ENCODE peak calls at places on chromosomes 13 and 19, in ten cellular contexts. P is left ventricle myocardium inferior, Z is mucosa of descending colon, W is Caco-2, K is IMR-90, D is cardiac muscle cell, Q is WERI-Rb-1, M is uterus, U is upper lobe of right lung, L is OCI-LY7. E is an unnamed sample. For H3K9me3, the result is how much of the 10 kb centered on the place peaks cover.

GRCh38 chr19:16139752-16140151 is 3.7 kb upstream of the HSH2D start:
- DNase-seq in M (no peak), L (no peak), K (no peak), D (no peak), U (no peak), Z (no peak), P (no peak), W (no peak), Q (no peak), E (no peak)

GRCh38 chr19:34994643-34995471 is 5.3 kb upstream of the GRAMD1A start:
- DNase-seq in M (no peak), K (no peak), Q (no peak), D (no peak), U (peak), L (no peak), W (peak), Z (peak), P (no peak), E (no peak)

GRCh38 chr19:11166281-11167142 is 10.9 kb upstream of the SPC24 start:
- DNase-seq in K (no peak), Z (peak), D (peak), M (peak), W (no peak), U (no peak), Q (no peak), P (peak), L (no peak), E (no peak)

GRCh38 chr13:44292545-44292944 is 81.1 kb upstream of the SERP2 start:
- DNase-seq in L (no peak), D (no peak), Q (no peak), U (no peak), M (no peak), Z (no peak), K (no peak), W (no peak), P (no peak), E (no peak)

GRCh38 chr13:46492946-46493345 is 60.0 kb upstream of the LRCH1 start:
- DNase-seq in L (peak), Q (no peak), P (no peak), U (no peak), M (no peak), W (peak), Z (no peak), D (peak), K (peak), E (no peak)

GRCh38 chr19:31408460-31409124 is 59.4 kb upstream of the TSHZ3 start:
- DNase-seq in D (peak), Q (no peak), L (no peak), P (no peak), U (no peak), K (peak), M (peak), Z (no peak), W (no peak), E (peak)

GRCh38 chr13:72820156-72820897 is 38.4 kb downstream of the PIBF1 start:
- DNase-seq in Q (no peak), M (no peak), W (no peak), D (peak), Z (no peak), L (no peak), U (no peak), P (no peak), K (peak), E (peak)

GRCh38 chr19:55675661-55676354 is 782 bp downstream of the EPN1 start:
- DNase-seq in U (no peak), Z (no peak), P (no peak), L (peak), Q (no peak), M (no peak), D (no peak), W (no peak), K (no peak), E (no peak)

GRCh38 chr13:96391606-96392005 is 301.7 kb downstream of the HS6ST3 start:
- DNase-seq in D (no peak), Q (no peak), W (no peak), U (no peak), K (no peak), L (no peak), P (no peak), Z (no peak), M (no peak), E (no peak)

GRCh38 chr19:55528030-55528801 is 8.7 kb downstream of the SBK2 start:
- DNase-seq in M (no peak), P (no peak), L (no peak), Q (peak), D (peak), U (no peak), K (peak), Z (no peak), W (no peak), E (no peak)

GRCh38 chr19:42693760-42694350 is 46.4 kb downstream of the PSG3 start:
- DNase-seq in D (peak), Z (no peak), Q (peak), W (peak), U (no peak), P (no peak), L (peak), M (no peak), K (peak), E (peak)

GRCh38 chr19:40331052-40331451 is 17.1 kb downstream of the C19orf47 start:
- DNase-seq in D (no peak), P (no peak), L (no peak), U (peak), Z (no peak), M (no peak), K (no peak), Q (no peak), W (no peak), E (no peak)

GRCh38 chr13:47976325-47976724 is 24.7 kb downstream of the SUCLA2 start:
- DNase-seq in U (no peak), D (peak), W (no peak), Q (no peak), P (no peak), Z (no peak), K (no peak), M (no peak), L (no peak), E (no peak)

GRCh38 chr19:12788025-12788681 is 3.1 kb upstream of the JUNB start:
- DNase-seq in M (no peak), P (no peak), Z (no peak), K (no peak), D (peak), L (no peak), U (no peak), W (no peak), Q (no peak), E (no peak)

GRCh38 chr13:109157275-109157674 is 527.9 kb downstream of the MYO16 start:
- DNase-seq in M (no peak), U (no peak), D (no peak), Q (no peak), K (no peak), W (no peak), Z (no peak), P (no peak), L (no peak), E (no peak)

GRCh38 chr19:30567535-30568232 is 195.5 kb downstream of the ZNF536 start:
- DNase-seq in D (no peak), K (no peak), M (no peak), Q (peak), W (no peak), P (no peak), Z (no peak), L (no peak), U (no peak), E (no peak)

GRCh38 chr19:28874742-28875141 is 338.2 kb downstream of the UQCRFS1 start:
- DNase-seq in Q (no peak), K (no peak), M (no peak), Z (no peak), U (no peak), L (no peak), P (no peak), D (no peak), W (no peak), E (no peak)

GRCh38 chr13:111640476-111640875 is 320.0 kb downstream of the TEX29 start:
- DNase-seq in D (no peak), L (no peak), P (no peak), M (no peak), W (no peak), U (no peak), Z (no peak), K (no peak), Q (no peak), E (no peak)

GRCh38 chr13:97499181-97499580 is 65.2 kb downstream of the RAP2A start:
- DNase-seq in K (peak), Z (no peak), D (no peak), P (no peak), Q (no peak), W (no peak), L (no peak), M (no peak), U (no peak), E (no peak)

GRCh38 chr19:50427997-50428425 is 4.7 kb upstream of the MYBPC2 start:
- DNase-seq in D (peak), U (peak), L (peak), K (peak), Z (peak), M (peak), W (no peak), Q (no peak), P (peak), E (peak)

GRCh38 chr13:91623151-91623550 is 224.7 kb downstream of the GPC5 start:
- DNase-seq in W (no peak), Z (no peak), D (no peak), P (no peak), Q (no peak), L (no peak), U (no peak), M (no peak), K (no peak), E (no peak)

GRCh38 chr13:36072536-36072935 is 58.6 kb downstream of the DCLK1 start:
- DNase-seq in Z (no peak), Q (no peak), P (no peak), D (no peak), K (no peak), M (no peak), W (no peak), U (no peak), L (no peak), E (no peak)

GRCh38 chr19:5585461-5586299 is 17.9 kb upstream of the TINCR start:
- DNase-seq in D (no peak), K (no peak), P (no peak), M (peak), Z (no peak), Q (peak), U (no peak), L (no peak), W (no peak), E (no peak)

GRCh38 chr13:85772379-85772778 is 26.8 kb downstream of the SLITRK6 start:
- DNase-seq in W (no peak), Z (no peak), Q (no peak), L (peak), P (no peak), U (no peak), D (peak), M (no peak), K (peak), E (no peak)

GRCh38 chr13:29175245-29175873 is 355.2 kb downstream of the MTUS2 start:
- DNase-seq in L (no peak), D (no peak), U (no peak), K (no peak), Q (no peak), W (no peak), Z (no peak), M (no peak), P (no peak), E (no peak)

GRCh38 chr13:79628463-79628862 is 147.5 kb downstream of the NDFIP2 start:
- DNase-seq in Z (no peak), M (no peak), D (no peak), Q (no peak), U (no peak), W (no peak), K (no peak), P (no peak), L (no peak), E (no peak)

GRCh38 chr13:23161176-23161825 is 19.5 kb upstream of the SGCG start:
- DNase-seq in Z (no peak), U (no peak), Q (no peak), D (peak), L (no peak), W (no peak), P (no peak), M (no peak), K (no peak), E (no peak)

GRCh38 chr13:23159587-23160240 is 21.1 kb upstream of the SGCG start:
- DNase-seq in L (no peak), Q (no peak), P (no peak), Z (no peak), U (peak), D (peak), M (no peak), W (no peak), K (no peak), E (no peak)

GRCh38 chr13:23159205-23159586 is 21.6 kb upstream of the SGCG start:
- DNase-seq in K (peak), D (peak), L (no peak), P (peak), W (no peak), U (no peak), M (no peak), Z (no peak), Q (peak), E (no peak)

GRCh38 chr13:23160241-23161175 is 20.3 kb upstream of the SGCG start:
- DNase-seq in D (peak), P (no peak), M (no peak), W (no peak), Z (no peak), Q (no peak), L (no peak), K (no peak), U (no peak), E (no peak)
- H3K4me3 ChIP-seq in D (peak), P (peak), M (no peak), W (no peak), Z (no peak), Q (no peak), L (no peak), K (no peak), U (peak), E (no peak)

GRCh38 chr19:36140289-36141038 is 598 bp downstream of the CAPNS1 start:
- DNase-seq in L (peak), Z (peak), Q (peak), M (peak), K (peak), W (peak), P (peak), D (peak), U (no peak), E (no peak)

GRCh38 chr19:36139120-36139472 is 770 bp upstream of the CAPNS1 start:
- DNase-seq in Q (no peak), Z (no peak), U (no peak), P (no peak), L (no peak), D (no peak), M (no peak), K (no peak), W (no peak), E (no peak)

GRCh38 chr19:36142046-36142445 is 2.2 kb downstream of the CAPNS1 start:
- DNase-seq in U (no peak), Q (no peak), D (no peak), L (no peak), W (no peak), K (no peak), M (no peak), P (peak), Z (no peak), E (no peak)

GRCh38 chr19:36141039-36141914 is 1.4 kb downstream of the CAPNS1 start:
- DNase-seq in Z (peak), L (peak), D (peak), K (peak), P (peak), M (peak), U (peak), Q (peak), W (peak), E (peak)

GRCh38 chr19:36139473-36140288 is at the start of gene CAPNS1:
- DNase-seq in U (peak), D (peak), K (peak), M (peak), Q (peak), P (peak), Z (peak), W (peak), L (peak), E (peak)
- TF ChIP-seq CTCF in U (no peak), D (peak), K (no peak), M (no peak), Q (peak), P (peak), Z (no peak), W (peak), L (peak), E (no peak)

DNA sequence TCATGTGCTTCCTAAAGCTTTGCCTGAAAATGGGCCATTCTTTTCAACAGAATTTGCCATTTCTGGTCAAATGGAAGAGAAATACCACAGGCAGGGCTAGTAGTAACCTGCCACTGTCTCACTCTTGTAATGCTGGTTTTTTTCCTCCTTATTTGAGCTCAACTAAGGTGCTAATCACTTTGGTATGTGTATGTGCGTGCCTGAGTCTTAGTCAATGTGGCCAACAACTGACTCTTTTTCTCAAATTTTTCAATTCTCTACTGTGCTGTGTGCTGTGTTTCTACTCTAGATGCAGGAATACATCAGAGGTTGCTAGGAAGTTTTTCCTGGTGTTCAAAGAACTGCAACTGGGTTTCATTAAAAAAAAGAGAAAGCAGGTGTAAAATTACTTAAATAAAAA is 870.2 kb downstream of the EFNB2 start:
- DNase-seq in U (no peak), K (peak), P (no peak), Q (no peak), Z (no peak), D (no peak), W (no peak), M (no peak), L (no peak), E (no peak)
- H3K9me3 ChIP-seq in U (under half), K (under half), P (under half), Q (under half), Z (under half), D (under half), W (under half), M (under half), L (under half), E (under half)

GRCh38 chr13:75790198-75790970 is 154.3 kb downstream of the LMO7 start:
- DNase-seq in D (no peak), M (no peak), P (no peak), W (no peak), U (no peak), K (no peak), Q (no peak), L (no peak), Z (no peak), E (no peak)
- H3K4me3 ChIP-seq in D (no peak), M (no peak), P (peak), W (no peak), U (no peak), K (no peak), Q (no peak), L (no peak), Z (no peak), E (no peak)

GRCh38 chr19:10018219-10018618 is 4.9 kb downstream of the RDH8 start:
- DNase-seq in U (no peak), M (no peak), D (no peak), L (no peak), P (no peak), Q (no peak), W (no peak), Z (no peak), K (peak), E (no peak)

GRCh38 chr19:10019246-10019645 is 6.0 kb downstream of the RDH8 start:
- DNase-seq in K (no peak), Z (no peak), W (no peak), D (no peak), Q (no peak), P (no peak), U (no peak), L (no peak), M (no peak), E (no peak)

GRCh38 chr19:10021446-10021845 is 8.2 kb downstream of the RDH8 start:
- DNase-seq in D (no peak), M (no peak), K (no peak), Q (no peak), W (no peak), Z (no peak), U (no peak), P (no peak), L (no peak), E (no peak)

GRCh38 chr19:10020851-10021250 is 7.6 kb downstream of the RDH8 start:
- DNase-seq in D (no peak), L (no peak), Z (no peak), W (no peak), M (no peak), U (no peak), Q (no peak), P (no peak), K (no peak), E (no peak)

DNA sequence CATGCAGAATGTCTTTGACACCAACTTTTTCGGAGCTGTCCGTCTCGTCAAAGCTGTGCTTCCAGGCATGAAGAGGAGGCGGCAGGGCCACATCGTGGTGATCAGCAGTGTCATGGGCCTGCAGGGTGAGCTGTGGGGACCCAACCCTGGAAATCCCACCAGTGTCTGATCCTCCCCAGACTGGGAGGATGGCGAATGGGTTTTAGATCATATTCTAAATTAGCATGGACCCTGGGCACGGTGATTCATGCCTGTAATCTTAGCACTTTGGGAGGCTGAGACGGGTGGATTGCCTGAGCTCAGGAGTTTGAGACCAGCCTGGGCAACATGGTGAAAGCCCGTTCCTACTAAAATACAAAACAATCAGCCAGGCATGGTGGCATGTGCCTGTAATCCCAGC is 5.5 kb downstream of the RDH8 start:
- DNase-seq in Q (no peak), W (no peak), P (no peak), K (no peak), Z (no peak), U (no peak), L (no peak), M (no peak), D (no peak), E (no peak)
- TF ChIP-seq CTCF in Q (no peak), W (no peak), P (no peak), K (no peak), Z (no peak), U (no peak), L (no peak), M (no peak), D (no peak), E (no peak)

E was measured in AG04450.